ENCODE peak calls at places on chromosome 15, in six cellular contexts. V is esophagus squamous epithelium, Z is A549, U is foreskin keratinocyte, S is RWPE1, O is neural progenitor cell. F is an unnamed sample.

GRCh38 chr15:99181544-99181943 is 67.8 kb downstream of the TTC23 start:
- DNase-seq in Z (no peak), S (no peak), O (no peak), U (no peak), V (no peak), F (no peak)

GRCh38 chr15:63056843-63057242 is 14.3 kb downstream of the TPM1 start:
- DNase-seq in S (no peak), Z (no peak), U (no peak), V (no peak), O (no peak), F (no peak)

GRCh38 chr15:70833897-70834765 is 19.8 kb downstream of the LARP6 start:
- DNase-seq in O (no peak), Z (peak; percentile 73), S (peak; percentile 93), V (no peak), U (no peak), F (peak; percentile 85)

GRCh38 chr15:40754574-40754882 is 526 bp downstream of the RMDN3 start:
- DNase-seq in O (peak; percentile 39), Z (no peak), V (no peak), U (no peak), S (no peak), F (peak; percentile 6)

GRCh38 chr15:78103406-78104118 is 11.2 kb downstream of the SH2D7 start:
- DNase-seq in S (no peak), O (no peak), Z (no peak), V (no peak), U (no peak), F (no peak)

GRCh38 chr15:40904552-40905201 is 10.4 kb downstream of the VPS18 start:
- DNase-seq in O (no peak), S (no peak), U (no peak), Z (no peak), V (no peak), F (no peak)

GRCh38 chr15:80179025-80179759 is 26.4 kb downstream of the FAH start:
- DNase-seq in Z (peak; percentile 83), O (no peak), V (no peak), U (peak; percentile 84), S (peak; percentile 92), F (peak; percentile 86)

GRCh38 chr15:84807228-84807627 is 9.9 kb upstream of the ALPK3 start:
- DNase-seq in Z (no peak), U (no peak), V (no peak), S (no peak), O (no peak), F (no peak)

GRCh38 chr15:61621146-61621545 is 392.0 kb upstream of the RORA start:
- DNase-seq in O (peak; percentile 69), V (no peak), S (peak; percentile 30), U (no peak), Z (peak; percentile 26), F (peak; percentile 49)

GRCh38 chr15:95799286-95800187 is 531.0 kb upstream of the NR2F2 start:
- DNase-seq in Z (peak; percentile 73), S (peak; percentile 86), O (no peak), V (no peak), U (peak; percentile 87), F (peak; percentile 76)

GRCh38 chr15:85164841-85165466 is 183.3 kb downstream of the PDE8A start:
- DNase-seq in U (peak; percentile 41), Z (no peak), V (no peak), O (no peak), S (no peak), F (no peak)

GRCh38 chr15:75565062-75565970 is 13.8 kb downstream of the PTPN9 start:
- DNase-seq in V (no peak), U (no peak), O (no peak), Z (no peak), S (no peak), F (no peak)

GRCh38 chr15:85539491-85539890 is 159.1 kb downstream of the AKAP13 start:
- DNase-seq in S (no peak), V (no peak), Z (no peak), U (no peak), O (no peak), F (no peak)

GRCh38 chr15:42576776-42577175 is 1.4 kb downstream of the STARD9 start:
- DNase-seq in S (no peak), U (no peak), Z (no peak), V (no peak), O (no peak), F (no peak)

GRCh38 chr15:90887037-90887481 is 2.8 kb downstream of the FES start:
- DNase-seq in V (no peak), U (no peak), S (no peak), Z (no peak), O (no peak), F (no peak)

GRCh38 chr15:90883971-90884718 is at the start of gene FES:
- DNase-seq in V (no peak), O (peak; percentile 71), Z (no peak), U (no peak), S (no peak), F (no peak)

GRCh38 chr15:90884719-90885431 is 571 bp downstream of the FES start:
- DNase-seq in V (no peak), O (no peak), Z (no peak), U (no peak), S (no peak), F (no peak)

GRCh38 chr15:90885432-90886290 is 1.4 kb downstream of the FES start:
- DNase-seq in Z (peak; percentile 61), S (peak; percentile 66), V (no peak), U (no peak), O (peak; percentile 85), F (peak; percentile 55)

GRCh38 chr15:90886291-90886614 is 1.9 kb downstream of the FES start:
- DNase-seq in S (no peak), O (no peak), V (no peak), Z (no peak), U (no peak), F (no peak)
- TF ChIP-seq CTCF in S (peak; percentile 66), O (no peak), V (no peak), Z (peak; percentile 24), U (no peak), F (no peak)

DNA sequence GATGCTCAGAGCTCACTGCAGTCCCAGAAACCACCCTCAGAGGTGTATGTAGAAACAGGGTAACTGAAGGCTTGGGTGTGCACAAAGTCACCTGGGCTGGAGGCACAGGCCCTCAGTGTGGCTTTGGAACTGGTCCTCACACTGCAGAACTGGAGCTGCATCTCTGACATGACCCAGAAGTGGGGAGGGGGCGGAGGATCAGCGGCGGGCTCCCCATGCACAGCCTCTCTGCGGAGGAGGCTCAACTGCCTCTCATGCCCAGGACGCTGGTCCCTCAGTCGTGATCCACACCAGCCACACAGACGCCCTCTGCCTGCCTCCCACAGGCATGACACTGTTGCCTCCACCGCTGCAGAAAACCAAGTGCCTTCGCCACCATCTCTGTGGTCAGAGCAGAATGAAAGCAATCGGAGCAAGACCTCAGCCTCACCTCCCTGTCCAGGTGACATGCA is 73.7 kb downstream of the TM2D3 start:
- DNase-seq in S (no peak), U (no peak), O (peak; percentile 69), Z (peak; percentile 70), V (no peak), F (peak; percentile 26)
- TF ChIP-seq CTCF in S (no peak), U (peak; percentile 63), O (peak; percentile 58), Z (peak; percentile 54), V (no peak), F (no peak)

GRCh38 chr15:28021281-28022039 is 77.7 kb downstream of the OCA2 start:
- DNase-seq in V (no peak), O (peak; percentile 63), Z (peak; percentile 75), S (peak; percentile 37), U (peak; percentile 14), F (no peak)
- TF ChIP-seq CTCF in V (no peak), O (peak; percentile 65), Z (peak; percentile 58), S (peak; percentile 53), U (no peak), F (no peak)

DNA sequence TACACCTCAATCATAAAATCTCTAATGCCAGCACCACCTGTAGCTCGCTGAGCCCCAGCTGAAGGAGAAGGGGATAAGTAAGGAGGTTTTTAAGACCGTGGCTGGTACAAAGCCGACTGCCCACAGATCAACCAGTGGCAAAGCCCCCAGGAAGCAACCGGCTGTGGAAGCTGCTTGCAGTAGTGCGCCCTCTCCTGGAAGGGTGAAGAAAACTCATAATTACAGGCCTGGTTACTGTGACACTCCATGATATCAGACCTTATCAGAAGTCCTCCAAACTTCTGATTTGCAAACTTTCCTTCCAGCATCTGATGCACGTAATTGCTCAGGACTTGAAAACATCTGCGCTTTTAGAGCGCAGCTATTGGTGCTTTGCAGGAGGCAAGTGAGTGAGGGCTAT is 63.1 kb upstream of the MCTP2 start:
- DNase-seq in S (no peak), Z (peak; percentile 14), V (no peak), O (peak; percentile 11), U (no peak), F (peak; percentile 24)
- TF ChIP-seq CTCF in S (peak; percentile 16), Z (no peak), V (no peak), O (peak; percentile 48), U (peak; percentile 56), F (peak; percentile 26)

GRCh38 chr15:51492528-51492927 is 130.0 kb downstream of the DMXL2 start:
- DNase-seq in S (no peak), U (no peak), V (no peak), O (no peak), Z (no peak), F (no peak)

GRCh38 chr15:51494411-51495314 is 127.9 kb downstream of the DMXL2 start:
- DNase-seq in O (no peak), V (no peak), U (no peak), S (no peak), Z (no peak), F (peak; percentile 16)

GRCh38 chr15:51497806-51498205 is 124.8 kb downstream of the DMXL2 start:
- DNase-seq in S (no peak), V (no peak), O (no peak), Z (no peak), U (no peak), F (no peak)

GRCh38 chr15:51493892-51494291 is 128.7 kb downstream of the DMXL2 start:
- DNase-seq in S (no peak), Z (no peak), U (no peak), V (no peak), O (no peak), F (no peak)

GRCh38 chr15:51491941-51492340 is 130.6 kb downstream of the DMXL2 start:
- DNase-seq in Z (no peak), U (no peak), O (no peak), V (no peak), S (no peak), F (no peak)
- TF ChIP-seq CTCF in Z (no peak), U (no peak), O (no peak), V (no peak), S (no peak), F (no peak)

F was measured in MCF 10A.